ENCODE peak calls at places on chromosomes 3 and 15, in four cellular contexts. N is K562, O is HepG2, A is GM12878. X is an unnamed sample.

GRCh38 chr3:84600703-84601225 is 358.0 kb upstream of the CADM2 start:
- DNase-seq in O (no peak), N (no peak), A (no peak), X (no peak)

GRCh38 chr3:151228291-151229125 is 25.5 kb upstream of the GPR171 start:
- DNase-seq in A (no peak), N (no peak), O (peak), X (no peak)

GRCh38 chr3:100893108-100893507 is 100.1 kb downstream of the ABI3BP start:
- DNase-seq in O (no peak), A (no peak), N (no peak), X (no peak)

GRCh38 chr3:153350420-153350819 is 188.4 kb downstream of the RAP2B start:
- DNase-seq in O (peak), N (no peak), A (no peak), X (no peak)

GRCh38 chr15:96331942-96332853 is 1.7 kb downstream of the NR2F2 start:
- DNase-seq in O (no peak), A (no peak), N (peak), X (peak)

GRCh38 chr3:38327335-38328009 is 19.1 kb upstream of the XYLB start:
- DNase-seq in O (no peak), N (peak), A (no peak), X (no peak)

GRCh38 chr3:140276698-140277097 is 341.7 kb downstream of the CLSTN2 start:
- DNase-seq in O (peak), N (peak), A (no peak), X (peak)

GRCh38 chr15:96330450-96331140 is at the start of gene NR2F2:
- DNase-seq in N (peak), O (peak), A (peak), X (peak)

GRCh38 chr3:71447197-71447596 is 136.3 kb downstream of the FOXP1 start:
- DNase-seq in N (no peak), A (no peak), O (no peak), X (no peak)

GRCh38 chr15:101049856-101050646 is 130.9 kb downstream of the LRRK1 start:
- DNase-seq in O (no peak), N (no peak), A (no peak), X (no peak)

GRCh38 chr15:35665855-35666536 is 120.0 kb upstream of the DPH6 start:
- DNase-seq in O (no peak), N (no peak), A (no peak), X (no peak)

GRCh38 chr3:111915905-111916304 is 56.8 kb downstream of the PHLDB2 start:
- DNase-seq in O (no peak), N (no peak), A (no peak), X (no peak)

GRCh38 chr3:170811515-170811914 is 58.5 kb downstream of the RPL22L1 start:
- DNase-seq in O (no peak), A (no peak), N (no peak), X (no peak)

GRCh38 chr3:64358176-64358575 is 132.9 kb upstream of the PRICKLE2 start:
- DNase-seq in O (no peak), A (no peak), N (no peak), X (no peak)

GRCh38 chr15:93164409-93164808 is 75.4 kb upstream of the RGMA start:
- DNase-seq in O (no peak), A (no peak), N (no peak), X (no peak)

GRCh38 chr15:93158104-93158503 is 69.1 kb upstream of the RGMA start:
- DNase-seq in O (no peak), N (no peak), A (no peak), X (no peak)

GRCh38 chr15:93165737-93166136 is 76.7 kb upstream of the RGMA start:
- DNase-seq in N (no peak), O (no peak), A (no peak), X (no peak)

GRCh38 chr15:93162560-93162959 is 73.5 kb upstream of the RGMA start:
- DNase-seq in O (no peak), A (no peak), N (no peak), X (no peak)

DNA sequence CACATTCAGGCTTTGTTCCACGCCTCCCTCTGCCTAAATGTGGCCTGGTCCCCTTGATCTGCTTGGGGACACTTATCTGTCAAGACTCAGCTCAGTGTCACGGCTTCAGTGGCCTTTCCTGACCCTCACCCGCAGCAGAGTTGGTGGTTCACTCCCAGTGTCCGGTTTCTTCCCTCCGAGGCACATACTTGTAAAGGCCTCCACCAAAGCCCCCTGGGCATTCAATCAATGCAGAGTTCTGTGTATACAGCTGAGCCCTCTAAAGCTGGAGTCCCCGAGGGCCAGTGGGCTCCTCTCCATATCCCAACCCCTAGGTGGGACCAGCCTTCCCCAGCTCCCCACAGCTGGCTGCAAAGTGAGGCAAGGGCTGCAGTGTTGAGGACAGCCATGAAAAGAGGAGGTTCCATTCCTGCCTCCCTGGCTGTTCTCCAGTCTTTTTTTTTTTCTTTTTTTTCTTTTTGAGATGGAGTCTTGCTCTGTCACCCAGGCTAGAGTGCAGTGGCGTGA is 70.9 kb upstream of the RGMA start:
- DNase-seq in A (no peak), O (no peak), N (no peak), X (no peak)
- TF ChIP-seq TCF7 in A (no peak), O (no peak), N (no peak), X (no peak)

GRCh38 chr3:195015021-195015420 is 255.9 kb downstream of the XXYLT1 start:
- DNase-seq in O (no peak), A (no peak), N (no peak), X (no peak)
- TF ChIP-seq TCF7 in O (no peak), A (no peak), N (peak), X (no peak)

GRCh38 chr3:109939817-109940216 is 602.5 kb upstream of the DPPA4 start:
- DNase-seq in A (no peak), O (no peak), N (no peak), X (no peak)

GRCh38 chr3:109943181-109943580 is 605.8 kb upstream of the DPPA4 start:
- DNase-seq in O (no peak), N (no peak), A (no peak), X (no peak)

GRCh38 chr3:109944836-109945235 is 607.5 kb upstream of the DPPA4 start:
- DNase-seq in O (no peak), A (no peak), N (no peak), X (no peak)
- TF ChIP-seq TCF7 in O (no peak), A (no peak), N (no peak), X (no peak)

DNA sequence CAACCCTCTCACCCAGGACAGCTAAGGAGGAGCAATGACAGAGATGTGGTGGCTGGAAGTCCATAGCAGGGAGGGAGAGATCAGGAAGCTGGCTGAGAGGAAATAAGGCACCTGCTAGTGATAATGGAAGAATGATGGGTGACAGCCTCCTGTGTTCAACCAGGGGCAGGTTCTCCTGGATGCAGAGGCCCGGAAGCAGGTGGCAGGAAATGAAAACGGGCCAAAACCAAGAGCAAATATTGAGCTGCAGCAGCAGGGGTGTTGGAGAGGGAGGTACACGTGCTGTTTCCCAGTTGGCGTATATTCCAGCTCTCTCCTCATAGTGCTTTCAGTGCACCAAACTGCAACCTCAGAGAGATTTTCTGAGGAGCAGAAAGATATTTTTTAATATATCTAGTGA is 213.5 kb upstream of the TBL1XR1 start:
- DNase-seq in A (no peak), N (no peak), O (no peak), X (no peak)
- TF ChIP-seq TCF7 in A (no peak), N (no peak), O (no peak), X (no peak)

GRCh38 chr3:136624381-136624780 is 127.8 kb downstream of the STAG1 start:
- DNase-seq in O (no peak), N (no peak), A (no peak), X (no peak)

GRCh38 chr3:136630911-136631310 is 121.3 kb downstream of the STAG1 start:
- DNase-seq in O (no peak), A (no peak), N (no peak), X (no peak)

GRCh38 chr3:136621628-136622027 is 130.6 kb downstream of the STAG1 start:
- DNase-seq in A (no peak), N (no peak), O (no peak), X (no peak)

GRCh38 chr3:136626448-136626847 is 125.7 kb downstream of the STAG1 start:
- DNase-seq in A (no peak), N (no peak), O (no peak), X (no peak)

DNA sequence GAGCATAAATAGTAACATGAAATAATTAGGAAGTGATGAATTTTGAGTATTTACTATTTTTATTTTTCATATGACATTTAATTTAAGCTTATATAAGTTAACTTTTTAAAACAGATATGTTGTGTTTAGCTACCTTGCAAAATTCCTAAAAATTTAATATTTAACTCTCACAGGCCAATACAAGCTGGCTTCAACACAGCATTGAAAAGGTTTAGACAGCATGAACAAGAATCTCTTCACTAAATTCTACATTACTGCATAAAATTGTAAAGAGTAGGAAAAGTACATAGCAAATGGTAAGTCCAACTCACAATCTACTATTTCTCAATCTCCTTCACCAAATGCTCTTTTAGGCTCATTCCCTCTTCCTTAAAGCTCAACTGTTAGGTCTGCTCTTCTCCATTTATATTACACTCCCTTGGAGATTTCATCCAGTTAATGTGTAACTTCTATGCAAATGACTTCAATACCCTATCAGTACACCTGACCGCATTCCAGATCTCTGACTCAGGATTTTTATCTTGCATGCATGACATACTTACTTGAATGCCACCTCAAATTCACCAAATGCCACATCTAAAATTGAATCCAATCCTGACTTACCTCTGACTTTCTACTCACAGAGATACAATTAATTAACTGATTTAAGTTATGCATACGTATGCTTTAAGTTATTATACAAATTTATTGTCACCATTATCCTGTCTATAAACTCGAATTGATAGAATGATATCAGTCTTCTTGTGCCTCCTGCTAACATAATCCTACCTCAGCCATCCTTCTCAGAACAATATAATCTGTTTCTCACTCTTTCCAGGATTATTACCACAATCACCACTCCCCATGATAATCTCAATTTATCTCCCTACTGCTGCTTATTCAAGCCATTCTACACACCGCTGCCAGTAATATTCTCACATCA is 127.0 kb downstream of the STAG1 start:
- DNase-seq in A (peak), N (no peak), O (peak), X (no peak)
- TF ChIP-seq TCF7 in A (no peak), N (no peak), O (no peak), X (no peak)

GRCh38 chr15:56495050-56495449 is 30.1 kb upstream of the MNS1 start:
- DNase-seq in O (no peak), A (no peak), N (no peak), X (no peak)

GRCh38 chr15:56491110-56491722 is 26.3 kb upstream of the MNS1 start:
- DNase-seq in N (peak), O (peak), A (peak), X (peak)

GRCh38 chr15:56492786-56493555 is 28.0 kb upstream of the MNS1 start:
- DNase-seq in A (no peak), N (peak), O (no peak), X (no peak)

DNA sequence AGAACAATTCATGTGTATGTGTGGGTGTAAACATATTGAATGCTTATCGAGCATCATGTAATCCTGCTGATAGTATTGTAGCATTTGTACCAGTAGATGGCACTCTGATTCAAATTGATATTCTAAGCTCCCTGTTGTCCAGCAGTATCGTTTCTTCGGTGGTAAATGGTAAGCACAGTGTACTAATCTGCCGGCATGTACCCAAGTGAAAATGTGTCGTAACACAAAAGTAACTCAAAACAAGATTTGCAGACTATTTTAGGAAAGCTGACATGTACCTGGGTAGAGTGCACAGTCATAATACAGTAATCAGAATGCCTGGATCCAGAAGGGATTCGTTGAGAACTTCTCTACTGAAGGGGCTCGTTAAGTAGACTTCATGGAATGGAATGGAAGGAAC is 31.7 kb upstream of the MNS1 start:
- DNase-seq in N (peak), A (peak), O (peak), X (no peak)
- TF ChIP-seq TCF7 in N (no peak), A (no peak), O (no peak), X (no peak)

DNA sequence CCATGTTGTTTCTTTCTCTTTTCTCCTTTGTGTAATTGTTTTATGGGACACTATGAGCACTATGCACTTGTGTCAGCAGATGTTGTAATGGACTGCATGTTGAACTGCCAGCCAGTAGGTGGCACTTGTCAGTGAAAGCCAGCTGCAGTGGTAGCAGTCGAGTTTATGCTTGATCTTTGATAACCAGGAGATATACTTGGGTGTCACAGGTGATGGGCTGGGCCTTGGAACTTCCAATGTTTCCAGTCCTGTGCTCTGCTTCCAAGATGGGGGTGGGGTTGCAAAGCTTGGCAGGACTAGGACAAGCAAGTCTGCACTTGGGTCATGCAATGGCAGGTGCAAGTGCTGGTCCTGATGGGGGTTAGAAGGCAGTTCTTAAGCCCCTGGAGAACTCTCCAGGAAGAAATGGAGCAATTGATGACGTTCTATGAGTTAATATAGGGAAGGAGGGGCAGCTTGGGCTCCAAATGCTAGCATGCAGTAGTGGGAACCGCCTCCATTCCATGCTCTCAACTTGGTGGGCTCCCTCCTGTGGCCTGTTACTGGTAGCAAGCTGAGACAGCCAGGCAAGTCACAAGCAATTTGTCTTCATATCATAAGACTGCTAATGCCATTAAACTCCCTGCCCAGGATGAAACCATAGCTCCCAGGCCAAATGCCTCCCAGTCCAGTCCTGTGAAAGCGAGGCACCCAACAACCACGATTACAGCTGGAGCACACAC is 287.3 kb downstream of the CGGBP1 start:
- DNase-seq in O (peak), N (peak), A (peak), X (peak)
- TF ChIP-seq TCF7 in O (no peak), N (no peak), A (no peak), X (no peak)

GRCh38 chr15:62994975-62995730 is 47.4 kb upstream of the TPM1 start:
- DNase-seq in N (no peak), O (no peak), A (no peak), X (no peak)
- TF ChIP-seq TCF7 in N (no peak), O (no peak), A (no peak), X (no peak)

X was measured in WTC11.